ENCODE peak calls at places on chromosomes 11 and 22, in nine cellular contexts. One of them, this sample, is unnamed.

GRCh38 chr11:119361056-119361787 is 14.7 kb upstream of the MFRP start:
- DNase-seq in anterior cingulate cortex: peak; percentile 58
- DNase-seq in H9: peak; percentile 82
- DNase-seq in gastrocnemius medialis: peak; percentile 96
- DNase-seq in CD4-positive, CD25-positive, alpha-beta regulatory T cell: no peak
- DNase-seq in NCI-H345: no peak
- DNase-seq in Caco-2: peak; percentile 91
- DNase-seq in activated naive CD4-positive, alpha-beta T cell treated with Interleukin-2 at 50 U/mL for 16 hours: peak; percentile 60
- DNase-seq in activated T-cell treated with anti-CD3 and anti-CD28 coated beads, Interleukin-2, amount 50 U/mL, for 72 hours: peak; percentile 77
- DNase-seq in this sample: peak; percentile 93

GRCh38 chr11:7518811-7519562 is 5.2 kb downstream of the PPFIBP2 start:
- DNase-seq in anterior cingulate cortex: no peak
- DNase-seq in H9: no peak
- DNase-seq in gastrocnemius medialis: no peak
- DNase-seq in CD4-positive, CD25-positive, alpha-beta regulatory T cell: no peak
- DNase-seq in NCI-H345: no peak
- DNase-seq in Caco-2: no peak
- DNase-seq in activated naive CD4-positive, alpha-beta T cell treated with Interleukin-2 at 50 U/mL for 16 hours: no peak
- DNase-seq in activated T-cell treated with anti-CD3 and anti-CD28 coated beads, Interleukin-2, amount 50 U/mL, for 72 hours: no peak
- DNase-seq in this sample: no peak

GRCh38 chr22:47810505-47811500 is 1048.4 kb downstream of the TBC1D22A start:
- DNase-seq in anterior cingulate cortex: no peak
- DNase-seq in H9: no peak
- DNase-seq in gastrocnemius medialis: no peak
- DNase-seq in CD4-positive, CD25-positive, alpha-beta regulatory T cell: no peak
- DNase-seq in NCI-H345: no peak
- DNase-seq in Caco-2: no peak
- DNase-seq in activated naive CD4-positive, alpha-beta T cell treated with Interleukin-2 at 50 U/mL for 16 hours: no peak
- DNase-seq in activated T-cell treated with anti-CD3 and anti-CD28 coated beads, Interleukin-2, amount 50 U/mL, for 72 hours: no peak
- DNase-seq in this sample: no peak

GRCh38 chr11:132115454-132115853 is 745.0 kb downstream of the NTM start:
- DNase-seq in anterior cingulate cortex: no peak
- DNase-seq in H9: peak; percentile 37
- DNase-seq in gastrocnemius medialis: no peak
- DNase-seq in CD4-positive, CD25-positive, alpha-beta regulatory T cell: no peak
- DNase-seq in NCI-H345: no peak
- DNase-seq in Caco-2: no peak
- DNase-seq in activated naive CD4-positive, alpha-beta T cell treated with Interleukin-2 at 50 U/mL for 16 hours: no peak
- DNase-seq in activated T-cell treated with anti-CD3 and anti-CD28 coated beads, Interleukin-2, amount 50 U/mL, for 72 hours: no peak
- DNase-seq in this sample: no peak

GRCh38 chr22:19986410-19987341 is 29.9 kb downstream of the ARVCF start:
- DNase-seq in anterior cingulate cortex: peak; percentile 48
- DNase-seq in H9: peak; percentile 82
- DNase-seq in gastrocnemius medialis: peak; percentile 73
- DNase-seq in CD4-positive, CD25-positive, alpha-beta regulatory T cell: peak; percentile 39
- DNase-seq in NCI-H345: peak; percentile 74
- DNase-seq in Caco-2: no peak
- DNase-seq in activated naive CD4-positive, alpha-beta T cell treated with Interleukin-2 at 50 U/mL for 16 hours: peak; percentile 60
- DNase-seq in activated T-cell treated with anti-CD3 and anti-CD28 coated beads, Interleukin-2, amount 50 U/mL, for 72 hours: peak; percentile 82
- DNase-seq in this sample: peak; percentile 71

GRCh38 chr11:94770563-94771120 is 2.5 kb downstream of the AMOTL1 start:
- DNase-seq in anterior cingulate cortex: no peak
- DNase-seq in H9: no peak
- DNase-seq in gastrocnemius medialis: no peak
- DNase-seq in CD4-positive, CD25-positive, alpha-beta regulatory T cell: no peak
- DNase-seq in NCI-H345: no peak
- DNase-seq in Caco-2: no peak
- DNase-seq in activated naive CD4-positive, alpha-beta T cell treated with Interleukin-2 at 50 U/mL for 16 hours: no peak
- DNase-seq in activated T-cell treated with anti-CD3 and anti-CD28 coated beads, Interleukin-2, amount 50 U/mL, for 72 hours: no peak
- DNase-seq in this sample: no peak

GRCh38 chr11:38191101-38191500 is 1593.1 kb upstream of the RAG2 start:
- DNase-seq in anterior cingulate cortex: no peak
- DNase-seq in H9: no peak
- DNase-seq in gastrocnemius medialis: no peak
- DNase-seq in CD4-positive, CD25-positive, alpha-beta regulatory T cell: no peak
- DNase-seq in NCI-H345: no peak
- DNase-seq in Caco-2: no peak
- DNase-seq in activated naive CD4-positive, alpha-beta T cell treated with Interleukin-2 at 50 U/mL for 16 hours: no peak
- DNase-seq in activated T-cell treated with anti-CD3 and anti-CD28 coated beads, Interleukin-2, amount 50 U/mL, for 72 hours: no peak
- DNase-seq in this sample: no peak

GRCh38 chr11:95100856-95101507 is 11.3 kb downstream of the ENDOD1 start:
- DNase-seq in anterior cingulate cortex: no peak
- DNase-seq in H9: no peak
- DNase-seq in gastrocnemius medialis: no peak
- DNase-seq in CD4-positive, CD25-positive, alpha-beta regulatory T cell: no peak
- DNase-seq in NCI-H345: no peak
- DNase-seq in Caco-2: no peak
- DNase-seq in activated naive CD4-positive, alpha-beta T cell treated with Interleukin-2 at 50 U/mL for 16 hours: no peak
- DNase-seq in activated T-cell treated with anti-CD3 and anti-CD28 coated beads, Interleukin-2, amount 50 U/mL, for 72 hours: no peak
- DNase-seq in this sample: no peak

GRCh38 chr11:95067828-95068244 is 1.1 kb downstream of the SRSF8 start:
- DNase-seq in anterior cingulate cortex: no peak
- DNase-seq in H9: no peak
- DNase-seq in gastrocnemius medialis: peak; percentile 48
- DNase-seq in CD4-positive, CD25-positive, alpha-beta regulatory T cell: no peak
- DNase-seq in NCI-H345: peak; percentile 55
- DNase-seq in Caco-2: no peak
- DNase-seq in activated naive CD4-positive, alpha-beta T cell treated with Interleukin-2 at 50 U/mL for 16 hours: no peak
- DNase-seq in activated T-cell treated with anti-CD3 and anti-CD28 coated beads, Interleukin-2, amount 50 U/mL, for 72 hours: no peak
- DNase-seq in this sample: peak; percentile 51

GRCh38 chr11:113387605-113388211 is at the start of gene ANKK1:
- DNase-seq in anterior cingulate cortex: no peak
- DNase-seq in H9: peak; percentile 87
- DNase-seq in gastrocnemius medialis: no peak
- DNase-seq in CD4-positive, CD25-positive, alpha-beta regulatory T cell: no peak
- DNase-seq in NCI-H345: no peak
- DNase-seq in Caco-2: no peak
- DNase-seq in activated naive CD4-positive, alpha-beta T cell treated with Interleukin-2 at 50 U/mL for 16 hours: no peak
- DNase-seq in activated T-cell treated with anti-CD3 and anti-CD28 coated beads, Interleukin-2, amount 50 U/mL, for 72 hours: no peak
- DNase-seq in this sample: no peak

GRCh38 chr11:1533342-1533725 is 38.7 kb downstream of the DUSP8 start:
- DNase-seq in anterior cingulate cortex: no peak
- DNase-seq in H9: no peak
- DNase-seq in gastrocnemius medialis: no peak
- DNase-seq in CD4-positive, CD25-positive, alpha-beta regulatory T cell: no peak
- DNase-seq in NCI-H345: no peak
- DNase-seq in Caco-2: no peak
- DNase-seq in activated naive CD4-positive, alpha-beta T cell treated with Interleukin-2 at 50 U/mL for 16 hours: no peak
- DNase-seq in activated T-cell treated with anti-CD3 and anti-CD28 coated beads, Interleukin-2, amount 50 U/mL, for 72 hours: no peak
- DNase-seq in this sample: no peak

GRCh38 chr22:44186737-44187136 is 6.0 kb downstream of the PARVG start:
- DNase-seq in anterior cingulate cortex: no peak
- DNase-seq in H9: no peak
- DNase-seq in gastrocnemius medialis: no peak
- DNase-seq in CD4-positive, CD25-positive, alpha-beta regulatory T cell: no peak
- DNase-seq in NCI-H345: no peak
- DNase-seq in Caco-2: no peak
- DNase-seq in activated naive CD4-positive, alpha-beta T cell treated with Interleukin-2 at 50 U/mL for 16 hours: no peak
- DNase-seq in activated T-cell treated with anti-CD3 and anti-CD28 coated beads, Interleukin-2, amount 50 U/mL, for 72 hours: no peak
- DNase-seq in this sample: peak; percentile 25

GRCh38 chr11:44094260-44094868 is 1.1 kb upstream of the EXT2 start:
- DNase-seq in anterior cingulate cortex: no peak
- DNase-seq in H9: peak; percentile 77
- DNase-seq in gastrocnemius medialis: peak; percentile 76
- DNase-seq in CD4-positive, CD25-positive, alpha-beta regulatory T cell: peak; percentile 68
- DNase-seq in NCI-H345: peak; percentile 88
- DNase-seq in Caco-2: peak; percentile 78
- DNase-seq in activated naive CD4-positive, alpha-beta T cell treated with Interleukin-2 at 50 U/mL for 16 hours: peak; percentile 79
- DNase-seq in activated T-cell treated with anti-CD3 and anti-CD28 coated beads, Interleukin-2, amount 50 U/mL, for 72 hours: peak; percentile 84
- DNase-seq in this sample: peak; percentile 84